ENCODE peak calls at places on chromosomes 16 and 17, in seven cellular contexts. T is left ventricle myocardium inferior, V is brain microvascular endothelial cell, J is stomach, E is tibial artery, I is BE2C, L is IMR-90. O is an unnamed sample.

GRCh38 chr16:89093602-89094251 is at the start of gene ACSF3:
- DNase-seq in T (peak), V (peak), J (peak), E (peak), I (peak), L (peak), O (peak)

GRCh38 chr16:6105115-6105514 is 1007.5 kb upstream of the EEF2KMT start:
- DNase-seq in T (no peak), V (no peak), J (no peak), E (no peak), I (no peak), L (no peak), O (no peak)

GRCh38 chr16:2983706-2984136 is 3.5 kb upstream of the PKMYT1 start:
- DNase-seq in T (peak), V (peak), J (peak), E (peak), I (peak), L (peak), O (peak)

GRCh38 chr17:30278032-30278431 is 13.7 kb downstream of the BLMH start:
- DNase-seq in T (peak), V (peak), J (peak), E (no peak), I (peak), L (peak), O (peak)

GRCh38 chr16:10332301-10332700 is 53.6 kb upstream of the ATF7IP2 start:
- DNase-seq in T (no peak), V (no peak), J (no peak), E (no peak), I (no peak), L (no peak), O (no peak)

GRCh38 chr16:27520982-27521673 is 28.6 kb downstream of the GTF3C1 start:
- DNase-seq in T (peak), V (peak), J (no peak), E (peak), I (no peak), L (peak), O (no peak)

GRCh38 chr16:3825103-3825502 is 55.4 kb downstream of the CREBBP start:
- DNase-seq in T (no peak), V (no peak), J (no peak), E (no peak), I (no peak), L (peak), O (no peak)

GRCh38 chr16:14194706-14195105 is 123.6 kb downstream of the MRTFB start:
- DNase-seq in T (no peak), V (no peak), J (no peak), E (no peak), I (no peak), L (no peak), O (no peak)

GRCh38 chr16:53266156-53266555 is 168.1 kb upstream of the RBL2 start:
- DNase-seq in T (no peak), V (no peak), J (no peak), E (no peak), I (no peak), L (no peak), O (no peak)

GRCh38 chr17:31533546-31534155 is 142.2 kb downstream of the RAB11FIP4 start:
- DNase-seq in T (no peak), V (peak), J (peak), E (no peak), I (peak), L (peak), O (no peak)

GRCh38 chr17:61338000-61338864 is 61.4 kb upstream of the TBX2 start:
- DNase-seq in T (no peak), V (peak), J (no peak), E (no peak), I (no peak), L (peak), O (no peak)

GRCh38 chr17:75094871-75095399 is 7.2 kb downstream of the SLC16A5 start:
- DNase-seq in T (no peak), V (no peak), J (peak), E (no peak), I (no peak), L (no peak), O (no peak)

GRCh38 chr17:77668518-77668917 is 290.0 kb upstream of the TNRC6C start:
- DNase-seq in T (no peak), V (no peak), J (no peak), E (no peak), I (no peak), L (no peak), O (no peak)

GRCh38 chr17:35361027-35361426 is 12.4 kb downstream of the SLFN11 start:
- DNase-seq in T (no peak), V (no peak), J (no peak), E (no peak), I (no peak), L (no peak), O (no peak)

GRCh38 chr17:50620848-50621247 is 13.8 kb upstream of the ABCC3 start:
- DNase-seq in T (no peak), V (no peak), J (no peak), E (no peak), I (no peak), L (no peak), O (no peak)

GRCh38 chr16:69867796-69868565 is 83.2 kb upstream of the CLEC18A start:
- DNase-seq in T (no peak), V (no peak), J (no peak), E (no peak), I (no peak), L (no peak), O (no peak)

GRCh38 chr16:68737730-68738590 is 868 bp downstream of the CDH1 start:
- DNase-seq in T (no peak), V (no peak), J (peak), E (no peak), I (no peak), L (no peak), O (peak)

GRCh38 chr16:87190288-87191240 is 126.6 kb downstream of the C16orf95 start:
- DNase-seq in T (no peak), V (no peak), J (no peak), E (no peak), I (no peak), L (no peak), O (no peak)

GRCh38 chr17:13671771-13672170 is 70.0 kb upstream of the HS3ST3A1 start:
- DNase-seq in T (no peak), V (peak), J (no peak), E (no peak), I (no peak), L (no peak), O (no peak)

GRCh38 chr16:47037396-47037745 is 63.9 kb upstream of the DNAJA2 start:
- DNase-seq in T (peak), V (no peak), J (peak), E (peak), I (peak), L (no peak), O (no peak)

GRCh38 chr16:25121824-25122600 is 10.5 kb downstream of the LCMT1 start:
- DNase-seq in T (no peak), V (no peak), J (no peak), E (no peak), I (no peak), L (no peak), O (no peak)

GRCh38 chr17:10025976-10026785 is 121.1 kb upstream of the RCVRN start:
- DNase-seq in T (no peak), V (no peak), J (no peak), E (peak), I (no peak), L (no peak), O (no peak)

GRCh38 chr17:78925234-78925633 is at the start of gene TIMP2:
- DNase-seq in T (peak), V (peak), J (peak), E (peak), I (peak), L (peak), O (peak)

GRCh38 chr17:66021757-66022156 is 170.2 kb downstream of the CEP112 start:
- DNase-seq in T (no peak), V (no peak), J (no peak), E (no peak), I (no peak), L (no peak), O (no peak)

GRCh38 chr16:27427538-27427937 is 25.6 kb downstream of the IL21R start:
- DNase-seq in T (no peak), V (no peak), J (peak), E (no peak), I (no peak), L (no peak), O (no peak)

GRCh38 chr16:67475051-67475450 is 5.9 kb downstream of the ATP6V0D1 start:
- DNase-seq in T (no peak), V (no peak), J (no peak), E (no peak), I (no peak), L (no peak), O (no peak)

GRCh38 chr16:80875616-80876015 is 71.2 kb upstream of the CDYL2 start:
- DNase-seq in T (no peak), V (no peak), J (no peak), E (no peak), I (no peak), L (no peak), O (peak)

GRCh38 chr17:5580367-5580766 is 3.9 kb downstream of the NLRP1 start:
- DNase-seq in T (no peak), V (no peak), J (no peak), E (no peak), I (no peak), L (peak), O (no peak)

GRCh38 chr17:82930924-82931695 is 91.3 kb upstream of the ZNF750 start:
- DNase-seq in T (peak), V (no peak), J (peak), E (peak), I (peak), L (no peak), O (no peak)

DNA sequence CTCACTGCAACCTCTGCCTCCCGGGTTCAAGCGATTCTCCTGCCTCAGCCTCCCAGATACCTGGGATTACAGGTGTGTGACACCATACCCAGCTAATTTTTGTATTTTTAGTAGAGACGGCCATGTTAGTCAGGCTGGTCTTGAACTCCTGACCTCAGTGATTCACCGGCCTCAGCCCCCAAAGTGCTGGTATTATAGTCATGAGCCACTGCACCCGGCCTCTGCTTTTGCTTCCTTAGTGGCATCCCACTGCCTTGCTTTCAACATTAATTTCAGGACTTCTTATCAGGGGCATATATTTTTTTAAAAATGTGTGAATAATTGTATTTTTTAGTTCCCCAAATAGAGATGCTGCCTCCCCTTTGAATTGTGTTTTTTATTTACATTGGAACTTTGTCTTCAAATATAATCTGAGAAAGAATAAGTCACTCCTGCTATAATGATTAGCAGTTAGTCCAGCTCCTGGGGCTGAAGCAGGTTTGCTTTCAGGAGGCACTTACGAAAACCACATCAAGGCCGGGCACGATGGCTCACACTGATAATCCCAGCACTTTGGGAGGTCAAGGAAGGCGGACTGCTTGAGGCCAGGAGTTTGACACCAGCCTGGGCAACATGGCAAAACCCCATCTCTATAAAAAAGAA is 98.9 kb downstream of the SYCE1L start:
- DNase-seq in T (no peak), V (peak), J (no peak), E (no peak), I (no peak), L (no peak), O (no peak)
- H3K4me3 ChIP-seq in T (no peak), V (no peak), J (no peak), E (no peak), I (no peak), L (no peak), O (no peak)

GRCh38 chr17:17749921-17750320 is 68.7 kb downstream of the RAI1 start:
- DNase-seq in T (no peak), V (peak), J (peak), E (no peak), I (peak), L (peak), O (peak)

GRCh38 chr17:17751996-17752821 is 71.0 kb downstream of the RAI1 start:
- DNase-seq in T (peak), V (peak), J (peak), E (peak), I (peak), L (peak), O (peak)

GRCh38 chr17:17749025-17749772 is 67.9 kb downstream of the RAI1 start:
- DNase-seq in T (no peak), V (no peak), J (no peak), E (peak), I (peak), L (no peak), O (no peak)

GRCh38 chr17:17751489-17751995 is 70.3 kb downstream of the RAI1 start:
- DNase-seq in T (no peak), V (no peak), J (no peak), E (no peak), I (no peak), L (no peak), O (no peak)

GRCh38 chr17:17750881-17751280 is 69.6 kb downstream of the RAI1 start:
- DNase-seq in T (no peak), V (no peak), J (no peak), E (no peak), I (no peak), L (no peak), O (peak)
- H3K4me3 ChIP-seq in T (no peak), V (no peak), J (no peak), E (no peak), I (no peak), L (no peak), O (no peak)

GRCh38 chr17:44442806-44443205 is 53.4 kb upstream of the ITGA2B start:
- DNase-seq in T (no peak), V (no peak), J (no peak), E (no peak), I (no peak), L (no peak), O (no peak)

GRCh38 chr17:44436336-44436735 is 46.9 kb upstream of the ITGA2B start:
- DNase-seq in T (no peak), V (no peak), J (no peak), E (no peak), I (no peak), L (no peak), O (no peak)

GRCh38 chr17:44439168-44439567 is 49.7 kb upstream of the ITGA2B start:
- DNase-seq in T (no peak), V (no peak), J (no peak), E (no peak), I (no peak), L (no peak), O (no peak)

DNA sequence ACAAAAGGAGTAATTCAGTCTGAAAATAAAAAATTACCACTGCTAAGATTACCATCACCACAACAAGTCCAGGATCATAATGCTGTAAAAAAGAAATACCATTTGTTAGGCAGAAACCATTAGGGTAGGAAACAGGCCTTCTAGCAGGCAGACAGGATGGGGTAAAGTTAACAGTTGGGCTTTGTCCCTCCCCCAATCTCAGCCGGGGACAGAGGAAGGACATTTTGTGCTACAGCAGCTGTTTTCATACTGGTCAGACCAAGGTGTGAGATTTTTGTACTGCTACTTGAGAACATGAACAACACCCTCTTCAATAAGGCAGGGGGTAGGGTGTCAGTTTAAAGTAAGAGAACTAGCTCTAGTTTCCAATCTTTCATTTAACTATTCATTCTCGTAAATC is 49.2 kb upstream of the ITGA2B start:
- DNase-seq in T (no peak), V (no peak), J (peak), E (no peak), I (no peak), L (no peak), O (peak)
- H3K4me3 ChIP-seq in T (no peak), V (no peak), J (no peak), E (no peak), I (no peak), L (no peak), O (no peak)

DNA sequence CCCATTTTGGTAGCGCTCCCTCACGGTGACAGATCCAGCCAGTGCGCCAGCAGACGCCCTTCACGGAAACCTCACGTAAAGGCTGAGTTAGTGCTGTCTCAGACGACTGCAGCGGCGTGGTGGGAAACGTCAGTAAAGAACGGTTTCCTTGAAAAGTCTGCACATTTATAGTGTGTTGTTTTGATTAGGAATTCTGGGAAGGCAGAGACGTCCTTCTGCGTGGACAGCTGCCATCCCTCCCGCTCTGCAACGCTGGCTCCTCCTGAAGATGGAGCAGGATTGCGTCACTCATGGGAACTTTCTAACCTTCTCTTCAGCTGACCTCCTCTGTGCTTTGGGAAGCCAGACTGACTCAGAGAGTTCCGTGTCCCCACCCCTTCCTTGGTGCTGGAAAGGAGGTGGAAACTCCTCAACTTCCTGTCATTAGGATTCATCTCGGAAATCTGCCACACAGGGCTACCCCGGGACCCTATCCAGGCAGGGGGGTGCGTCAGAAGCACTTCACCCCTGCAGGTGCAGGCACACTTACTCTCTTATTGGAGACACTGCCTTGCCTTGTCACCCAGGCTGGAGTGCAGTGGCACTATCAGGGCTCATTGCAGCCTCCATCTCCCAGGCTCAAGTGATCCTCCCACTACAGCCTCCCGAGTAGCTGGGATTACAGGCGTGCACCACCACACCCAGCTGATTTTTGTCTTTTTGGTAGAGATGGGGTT is 24.3 kb upstream of the CRISPLD2 start:
- DNase-seq in T (peak), V (peak), J (peak), E (peak), I (no peak), L (peak), O (no peak)
- H3K4me3 ChIP-seq in T (no peak), V (no peak), J (peak), E (peak), I (no peak), L (peak), O (no peak)

DNA sequence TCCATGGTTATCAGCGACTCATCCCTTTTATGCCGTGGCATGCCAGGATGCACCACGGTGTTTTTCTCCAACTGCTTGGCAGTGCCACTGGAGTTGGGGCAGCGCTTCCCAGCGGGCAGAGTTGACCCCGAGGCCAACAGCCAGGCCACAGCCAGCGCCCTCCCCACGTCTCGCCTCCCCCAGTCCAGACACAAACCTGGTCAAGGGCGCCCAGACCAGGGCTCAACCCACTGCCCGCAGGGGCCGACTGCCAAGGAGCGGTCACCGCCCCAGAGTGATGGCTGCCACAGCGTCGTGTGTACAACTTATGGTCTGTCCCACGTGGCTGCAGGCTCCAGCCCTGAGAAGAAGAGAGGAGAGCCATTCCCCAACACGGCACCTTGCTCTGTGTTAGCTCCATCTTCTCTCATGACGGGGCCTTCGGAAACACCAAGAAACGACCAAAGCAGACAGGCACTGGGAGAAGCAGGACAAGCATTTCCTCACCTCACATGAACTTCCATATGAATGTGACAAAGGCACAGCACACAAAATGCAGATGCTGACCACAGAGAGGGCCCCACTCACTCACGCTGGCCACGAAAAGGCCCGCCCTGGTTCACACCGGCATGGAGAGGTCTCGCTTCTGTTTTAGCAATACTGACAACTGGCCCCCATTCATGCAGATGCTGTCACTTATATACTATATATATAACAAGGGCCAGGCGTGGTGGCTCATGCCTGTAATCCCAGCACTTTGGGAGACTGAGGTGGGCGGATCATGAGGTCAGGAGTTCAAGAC is 27.0 kb downstream of the AXIN1 start:
- DNase-seq in T (no peak), V (no peak), J (no peak), E (no peak), I (no peak), L (no peak), O (no peak)
- H3K4me3 ChIP-seq in T (peak), V (no peak), J (no peak), E (no peak), I (no peak), L (no peak), O (no peak)

O was measured in small intestine.